ENCODE peak calls at places on chromosome 4, in six cellular contexts. One of them, this sample, is unnamed.

GRCh38 chr4:75545526-75545925 is 10.3 kb upstream of the ODAPH start:
- DNase-seq in GM12878: no peak
- DNase-seq in HepG2: no peak
- DNase-seq in K562: no peak
- DNase-seq in HEK293T: no peak
- DNase-seq in IMR-90: peak
- DNase-seq in this sample: no peak

GRCh38 chr4:38004062-38004461 is 43.9 kb downstream of the PTTG2 start:
- DNase-seq in HEK293T: no peak
- DNase-seq in HepG2: no peak
- DNase-seq in GM12878: no peak
- DNase-seq in IMR-90: peak
- DNase-seq in K562: no peak
- DNase-seq in this sample: no peak

GRCh38 chr4:165136529-165136928 is 23.9 kb upstream of the TMEM192 start:
- DNase-seq in IMR-90: no peak
- DNase-seq in GM12878: no peak
- DNase-seq in HepG2: no peak
- DNase-seq in HEK293T: no peak
- DNase-seq in K562: no peak
- DNase-seq in this sample: no peak

GRCh38 chr4:123017636-123018390 is 95.4 kb upstream of the NUDT6 start:
- DNase-seq in HEK293T: no peak
- DNase-seq in IMR-90: peak
- DNase-seq in GM12878: no peak
- DNase-seq in K562: no peak
- DNase-seq in HepG2: no peak
- DNase-seq in this sample: no peak

GRCh38 chr4:105572296-105572695 is 19.9 kb downstream of the ARHGEF38 start:
- DNase-seq in K562: no peak
- DNase-seq in IMR-90: no peak
- DNase-seq in GM12878: no peak
- DNase-seq in HEK293T: no peak
- DNase-seq in HepG2: no peak
- DNase-seq in this sample: no peak

GRCh38 chr4:7238300-7238960 is 46.1 kb downstream of the SORCS2 start:
- DNase-seq in HepG2: no peak
- DNase-seq in HEK293T: no peak
- DNase-seq in GM12878: no peak
- DNase-seq in IMR-90: no peak
- DNase-seq in K562: peak
- DNase-seq in this sample: peak

GRCh38 chr4:151538963-151539362 is 130.0 kb downstream of the FHIP1A start:
- DNase-seq in IMR-90: no peak
- DNase-seq in HEK293T: no peak
- DNase-seq in K562: no peak
- DNase-seq in HepG2: no peak
- DNase-seq in GM12878: no peak
- DNase-seq in this sample: no peak

GRCh38 chr4:129751646-129752045 is 655.7 kb downstream of the C4orf33 start:
- DNase-seq in IMR-90: no peak
- DNase-seq in HEK293T: no peak
- DNase-seq in HepG2: no peak
- DNase-seq in K562: no peak
- DNase-seq in GM12878: no peak
- DNase-seq in this sample: no peak

GRCh38 chr4:111475001-111475400 is 670.3 kb upstream of the FAM241A start:
- DNase-seq in IMR-90: peak
- DNase-seq in K562: peak
- DNase-seq in HEK293T: peak
- DNase-seq in GM12878: no peak
- DNase-seq in HepG2: peak
- DNase-seq in this sample: peak

GRCh38 chr4:154781983-154782293 is 866 bp downstream of the RBM46 start:
- DNase-seq in HEK293T: no peak
- DNase-seq in GM12878: no peak
- DNase-seq in HepG2: no peak
- DNase-seq in IMR-90: no peak
- DNase-seq in K562: no peak
- DNase-seq in this sample: no peak

GRCh38 chr4:154781126-154781982 is at the start of gene RBM46:
- DNase-seq in HEK293T: no peak
- DNase-seq in IMR-90: no peak
- DNase-seq in K562: no peak
- DNase-seq in HepG2: no peak
- DNase-seq in GM12878: no peak
- DNase-seq in this sample: no peak

DNA sequence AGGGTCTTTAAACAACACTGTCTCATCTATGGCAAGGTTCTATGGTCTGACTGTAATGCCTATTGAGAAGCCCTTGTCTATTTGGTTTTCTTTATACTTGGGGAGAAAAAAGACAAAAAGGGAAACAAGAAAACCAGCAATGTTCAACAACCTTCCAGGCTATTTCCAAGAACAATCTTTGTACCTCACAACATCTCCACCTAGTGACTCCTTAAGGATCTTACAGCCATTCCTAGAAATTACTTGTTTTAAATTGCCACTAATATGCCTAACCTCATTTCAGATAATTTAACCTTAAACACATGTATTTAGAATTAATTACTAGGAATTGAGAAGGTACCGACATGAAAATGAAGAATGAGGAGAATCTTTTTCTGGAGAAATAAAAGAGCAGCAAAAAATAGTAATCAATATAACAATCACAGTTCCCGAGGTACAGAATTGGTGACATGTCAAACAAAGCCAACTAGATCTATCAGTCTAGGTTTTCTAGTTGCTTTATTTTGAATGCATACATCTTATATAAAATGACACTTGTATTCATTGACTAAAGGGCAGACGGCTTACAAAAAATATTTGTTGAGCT is 1.6 kb upstream of the RBM46 start:
- DNase-seq in K562: peak
- DNase-seq in GM12878: no peak
- DNase-seq in HepG2: peak
- DNase-seq in IMR-90: peak
- DNase-seq in HEK293T: peak
- DNase-seq in this sample: peak
- TF ChIP-seq BHLHE40 in K562: no peak
- TF ChIP-seq BHLHE40 in GM12878: no peak
- TF ChIP-seq BHLHE40 in HepG2: no peak
- TF ChIP-seq BHLHE40 in IMR-90: no peak
- TF ChIP-seq BHLHE40 in HEK293T: no peak
- TF ChIP-seq BHLHE40 in this sample: no peak

GRCh38 chr4:145847764-145848163 is 90.9 kb downstream of the ZNF827 start:
- DNase-seq in HEK293T: no peak
- DNase-seq in GM12878: no peak
- DNase-seq in IMR-90: no peak
- DNase-seq in K562: no peak
- DNase-seq in HepG2: no peak
- DNase-seq in this sample: no peak

GRCh38 chr4:145852256-145852839 is 86.3 kb downstream of the ZNF827 start:
- DNase-seq in HEK293T: no peak
- DNase-seq in K562: no peak
- DNase-seq in IMR-90: no peak
- DNase-seq in HepG2: no peak
- DNase-seq in GM12878: no peak
- DNase-seq in this sample: no peak

GRCh38 chr4:145851516-145852201 is 87.0 kb downstream of the ZNF827 start:
- DNase-seq in HepG2: no peak
- DNase-seq in IMR-90: no peak
- DNase-seq in GM12878: no peak
- DNase-seq in HEK293T: no peak
- DNase-seq in K562: no peak
- DNase-seq in this sample: no peak
- TF ChIP-seq BHLHE40 in HepG2: no peak
- TF ChIP-seq BHLHE40 in IMR-90: no peak
- TF ChIP-seq BHLHE40 in GM12878: no peak
- TF ChIP-seq BHLHE40 in HEK293T: no peak
- TF ChIP-seq BHLHE40 in K562: no peak
- TF ChIP-seq BHLHE40 in this sample: no peak

GRCh38 chr4:81580346-81581013 is 108.8 kb upstream of the RASGEF1B start:
- DNase-seq in IMR-90: no peak
- DNase-seq in HepG2: no peak
- DNase-seq in K562: no peak
- DNase-seq in GM12878: no peak
- DNase-seq in HEK293T: no peak
- DNase-seq in this sample: no peak
- TF ChIP-seq BHLHE40 in IMR-90: no peak
- TF ChIP-seq BHLHE40 in HepG2: no peak
- TF ChIP-seq BHLHE40 in K562: no peak
- TF ChIP-seq BHLHE40 in GM12878: no peak
- TF ChIP-seq BHLHE40 in HEK293T: no peak
- TF ChIP-seq BHLHE40 in this sample: no peak

GRCh38 chr4:142708231-142708630 is 137.9 kb downstream of the INPP4B start:
- DNase-seq in GM12878: no peak
- DNase-seq in K562: no peak
- DNase-seq in HepG2: no peak
- DNase-seq in HEK293T: no peak
- DNase-seq in IMR-90: no peak
- DNase-seq in this sample: no peak

GRCh38 chr4:142707397-142707796 is 138.7 kb downstream of the INPP4B start:
- DNase-seq in K562: no peak
- DNase-seq in HEK293T: no peak
- DNase-seq in IMR-90: no peak
- DNase-seq in HepG2: no peak
- DNase-seq in GM12878: no peak
- DNase-seq in this sample: no peak

GRCh38 chr4:142703694-142704309 is 142.3 kb downstream of the INPP4B start:
- DNase-seq in HEK293T: no peak
- DNase-seq in GM12878: no peak
- DNase-seq in HepG2: no peak
- DNase-seq in K562: no peak
- DNase-seq in IMR-90: no peak
- DNase-seq in this sample: no peak

GRCh38 chr4:142706381-142706780 is 139.7 kb downstream of the INPP4B start:
- DNase-seq in IMR-90: no peak
- DNase-seq in K562: no peak
- DNase-seq in GM12878: no peak
- DNase-seq in HepG2: no peak
- DNase-seq in HEK293T: no peak
- DNase-seq in this sample: no peak

GRCh38 chr4:142705820-142706219 is 140.3 kb downstream of the INPP4B start:
- DNase-seq in HepG2: no peak
- DNase-seq in K562: no peak
- DNase-seq in GM12878: no peak
- DNase-seq in IMR-90: no peak
- DNase-seq in HEK293T: no peak
- DNase-seq in this sample: no peak
- TF ChIP-seq BHLHE40 in HepG2: no peak
- TF ChIP-seq BHLHE40 in K562: no peak
- TF ChIP-seq BHLHE40 in GM12878: no peak
- TF ChIP-seq BHLHE40 in IMR-90: no peak
- TF ChIP-seq BHLHE40 in HEK293T: no peak
- TF ChIP-seq BHLHE40 in this sample: no peak

GRCh38 chr4:13642163-13642562 is 14.6 kb upstream of the BOD1L1 start:
- DNase-seq in K562: no peak
- DNase-seq in HEK293T: no peak
- DNase-seq in GM12878: no peak
- DNase-seq in IMR-90: peak
- DNase-seq in HepG2: no peak
- DNase-seq in this sample: no peak

GRCh38 chr4:13645075-13645474 is 17.6 kb upstream of the BOD1L1 start:
- DNase-seq in HepG2: no peak
- DNase-seq in HEK293T: no peak
- DNase-seq in K562: no peak
- DNase-seq in GM12878: no peak
- DNase-seq in IMR-90: no peak
- DNase-seq in this sample: no peak

GRCh38 chr4:13642576-13642975 is 15.1 kb upstream of the BOD1L1 start:
- DNase-seq in GM12878: no peak
- DNase-seq in IMR-90: peak
- DNase-seq in HEK293T: no peak
- DNase-seq in K562: no peak
- DNase-seq in HepG2: no peak
- DNase-seq in this sample: no peak

GRCh38 chr4:13641084-13641483 is 13.6 kb upstream of the BOD1L1 start:
- DNase-seq in IMR-90: no peak
- DNase-seq in HepG2: no peak
- DNase-seq in K562: no peak
- DNase-seq in GM12878: no peak
- DNase-seq in HEK293T: no peak
- DNase-seq in this sample: no peak

DNA sequence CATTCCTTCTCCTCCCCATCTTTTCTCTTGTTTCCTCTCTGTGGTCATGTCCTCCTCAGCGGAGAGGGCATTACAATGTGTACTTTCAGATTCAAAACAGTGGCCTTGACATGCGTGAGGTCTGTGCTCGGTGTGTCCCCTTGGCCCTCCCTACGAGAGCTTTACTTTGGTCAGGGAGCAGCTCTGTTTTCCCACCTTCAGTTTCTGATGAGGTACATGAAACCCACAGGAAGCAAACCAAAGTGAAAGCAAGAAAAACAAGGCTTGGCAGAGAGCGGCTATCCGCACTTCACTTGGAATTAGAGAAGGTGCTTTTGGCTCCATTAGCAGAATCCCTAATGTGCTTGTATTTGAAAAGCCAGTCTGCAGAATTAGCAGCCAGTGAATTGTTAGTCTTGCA is 19.5 kb upstream of the BOD1L1 start:
- DNase-seq in IMR-90: no peak
- DNase-seq in K562: no peak
- DNase-seq in HEK293T: no peak
- DNase-seq in HepG2: no peak
- DNase-seq in GM12878: no peak
- DNase-seq in this sample: no peak
- TF ChIP-seq BHLHE40 in IMR-90: no peak
- TF ChIP-seq BHLHE40 in K562: no peak
- TF ChIP-seq BHLHE40 in HEK293T: no peak
- TF ChIP-seq BHLHE40 in HepG2: no peak
- TF ChIP-seq BHLHE40 in GM12878: no peak
- TF ChIP-seq BHLHE40 in this sample: no peak

This sample was measured in A549.